ENCODE peak calls at places on chromosomes 16 and 17, in nine cellular contexts. P is NCI-H1417 treated with DMSO at 0.1 percent for 48 hours; Z is CD4-positive, CD25-positive, alpha-beta regulatory T cell; V is KG1; H is BJ; J is NCI-H82; C is NCI-H2029; E is activated CD8-positive, alpha-beta memory T cell treated with anti-CD3 and anti-CD28 coated beads for 24 hours; X is hepatocyte. N is an unnamed sample.
A peak's percentile ranks its signal among the peaks of the same experiment; 100 is the strongest.

GRCh38 chr16:31496670-31497069 is 11.5 kb downstream of the RUSF1 start:
- DNase-seq in P (no peak), Z (no peak), V (no peak), H (no peak), J (no peak), C (no peak), E (no peak), X (no peak), N (no peak)

GRCh38 chr16:48277158-48277557 is 29.8 kb upstream of the ABCC11 start:
- DNase-seq in P (no peak), Z (no peak), V (no peak), H (no peak), J (no peak), C (no peak), E (no peak), X (no peak), N (peak; percentile 81)

GRCh38 chr17:6240001-6240400 is 169.8 kb downstream of the WSCD1 start:
- DNase-seq in P (no peak), Z (no peak), V (no peak), H (no peak), J (no peak), C (no peak), E (no peak), X (no peak), N (no peak)

GRCh38 chr17:81406117-81406953 is 11.1 kb downstream of the BAHCC1 start:
- DNase-seq in P (no peak), Z (no peak), V (no peak), H (no peak), J (peak; percentile 67), C (no peak), E (no peak), X (no peak), N (peak; percentile 82)

GRCh38 chr16:6081320-6081976 is 983.9 kb upstream of the EEF2KMT start:
- DNase-seq in P (no peak), Z (no peak), V (peak; percentile 6), H (no peak), J (peak; percentile 74), C (no peak), E (no peak), X (peak; percentile 46), N (peak; percentile 20)

GRCh38 chr16:88320947-88321634 is 61.7 kb upstream of the ZNF469 start:
- DNase-seq in P (no peak), Z (no peak), V (no peak), H (no peak), J (no peak), C (no peak), E (no peak), X (no peak), N (no peak)

GRCh38 chr17:35433075-35433894 is 985 bp upstream of the SLFN12 start:
- DNase-seq in P (no peak), Z (peak; percentile 25), V (peak; percentile 9), H (peak; percentile 94), J (no peak), C (no peak), E (peak; percentile 75), X (peak; percentile 94), N (no peak)

GRCh38 chr17:38510424-38511125 is 82.3 kb downstream of the ARHGAP23 start:
- DNase-seq in P (no peak), Z (no peak), V (no peak), H (no peak), J (no peak), C (no peak), E (no peak), X (peak; percentile 85), N (no peak)

GRCh38 chr16:48676836-48677235 is 66.9 kb upstream of the N4BP1 start:
- DNase-seq in P (no peak), Z (no peak), V (no peak), H (no peak), J (no peak), C (no peak), E (no peak), X (no peak), N (no peak)

GRCh38 chr16:12092347-12092882 is 115.9 kb downstream of the SNX29 start:
- DNase-seq in P (no peak), Z (no peak), V (no peak), H (peak; percentile 72), J (peak; percentile 30), C (no peak), E (no peak), X (no peak), N (peak; percentile 74)

GRCh38 chr16:49592507-49593422 is 219.2 kb downstream of the C16orf78 start:
- DNase-seq in P (peak; percentile 8), Z (peak; percentile 28), V (no peak), H (no peak), J (peak; percentile 75), C (no peak), E (peak; percentile 69), X (peak; percentile 41), N (peak; percentile 78)

GRCh38 chr17:66200685-66201092 is 8.8 kb upstream of the CEP112 start:
- DNase-seq in P (no peak), Z (peak; percentile 31), V (peak; percentile 10), H (no peak), J (peak; percentile 79), C (peak; percentile 51), E (no peak), X (peak; percentile 79), N (peak; percentile 91)

GRCh38 chr17:82031303-82031884 is at the start of gene RAC3:
- DNase-seq in P (no peak), Z (no peak), V (no peak), H (no peak), J (peak; percentile 72), C (no peak), E (no peak), X (peak; percentile 79), N (peak; percentile 84)

GRCh38 chr16:21599994-21600773 is 807 bp downstream of the METTL9 start:
- DNase-seq in P (no peak), Z (peak; percentile 33), V (peak; percentile 71), H (no peak), J (peak; percentile 46), C (no peak), E (no peak), X (peak; percentile 44), N (peak; percentile 62)

GRCh38 chr17:54102246-54102645 is 279.5 kb downstream of the KIF2B start:
- DNase-seq in P (no peak), Z (no peak), V (no peak), H (no peak), J (no peak), C (no peak), E (no peak), X (no peak), N (no peak)

GRCh38 chr16:58582133-58582532 is 47.5 kb downstream of the CNOT1 start:
- DNase-seq in P (no peak), Z (no peak), V (no peak), H (no peak), J (no peak), C (no peak), E (no peak), X (no peak), N (no peak)

GRCh38 chr17:13986855-13987254 is 82.4 kb upstream of the COX10 start:
- DNase-seq in P (no peak), Z (no peak), V (no peak), H (no peak), J (no peak), C (no peak), E (no peak), X (no peak), N (no peak)

GRCh38 chr17:7020894-7021664 is 1.8 kb upstream of the BCL6B start:
- DNase-seq in P (no peak), Z (no peak), V (no peak), H (no peak), J (no peak), C (no peak), E (no peak), X (no peak), N (no peak)

GRCh38 chr17:77349976-77350830 is 209.4 kb downstream of the SEC14L1 start:
- DNase-seq in P (no peak), Z (no peak), V (no peak), H (no peak), J (no peak), C (no peak), E (peak; percentile 53), X (peak; percentile 74), N (no peak)

GRCh38 chr17:74881073-74881472 is 8.3 kb upstream of the FDXR start:
- DNase-seq in P (no peak), Z (no peak), V (no peak), H (no peak), J (no peak), C (no peak), E (no peak), X (no peak), N (no peak)

GRCh38 chr17:55451758-55452468 is 30.3 kb upstream of the MMD start:
- DNase-seq in P (no peak), Z (no peak), V (no peak), H (no peak), J (no peak), C (no peak), E (no peak), X (no peak), N (no peak)

GRCh38 chr16:66030036-66030435 is 336.5 kb upstream of the CDH5 start:
- DNase-seq in P (no peak), Z (no peak), V (no peak), H (no peak), J (no peak), C (no peak), E (no peak), X (no peak), N (no peak)

GRCh38 chr17:29154516-29155234 is 25.5 kb downstream of the MYO18A start:
- DNase-seq in P (no peak), Z (no peak), V (no peak), H (no peak), J (no peak), C (no peak), E (no peak), X (no peak), N (no peak)

GRCh38 chr16:88856122-88856827 is 472 bp downstream of the GALNS start:
- DNase-seq in P (no peak), Z (peak; percentile 18), V (no peak), H (no peak), J (no peak), C (no peak), E (peak; percentile 68), X (no peak), N (peak; percentile 32)

GRCh38 chr17:28717578-28718316 is at the start of gene RAB34:
- DNase-seq in P (no peak), Z (no peak), V (peak; percentile 11), H (peak; percentile 46), J (peak; percentile 93), C (no peak), E (no peak), X (peak; percentile 94), N (peak; percentile 88)

GRCh38 chr17:58367462-58367861 is 15.5 kb upstream of the SUPT4H1 start:
- DNase-seq in P (no peak), Z (no peak), V (no peak), H (no peak), J (no peak), C (no peak), E (no peak), X (no peak), N (no peak)

GRCh38 chr16:50394215-50394802 is 25.5 kb upstream of the BRD7 start:
- DNase-seq in P (no peak), Z (no peak), V (no peak), H (no peak), J (no peak), C (no peak), E (peak; percentile 21), X (no peak), N (peak; percentile 29)

GRCh38 chr17:64788286-64789060 is 126.4 kb upstream of the SMURF2 start:
- DNase-seq in P (no peak), Z (no peak), V (no peak), H (no peak), J (no peak), C (no peak), E (no peak), X (no peak), N (no peak)

GRCh38 chr17:11557727-11558452 is 40.4 kb upstream of the DNAH9 start:
- DNase-seq in P (no peak), Z (no peak), V (no peak), H (no peak), J (no peak), C (no peak), E (no peak), X (no peak), N (no peak)

GRCh38 chr17:59366040-59366757 is 34.7 kb downstream of the YPEL2 start:
- DNase-seq in P (no peak), Z (no peak), V (no peak), H (no peak), J (peak; percentile 50), C (peak; percentile 32), E (no peak), X (peak; percentile 49), N (peak; percentile 71)

GRCh38 chr17:29973005-29973404 is 31.6 kb downstream of the EFCAB5 start:
- DNase-seq in P (no peak), Z (no peak), V (no peak), H (no peak), J (no peak), C (no peak), E (no peak), X (no peak), N (no peak)

N was measured in NCI-H69.